ENCODE peak calls at places on chromosomes 4 and X, in five cellular contexts. A is ovary, W is stomach, P is suprapubic skin, S is A549. X is an unnamed sample.

GRCh38 chrX:23936198-23936597 is 28.4 kb downstream of the CXorf58 start:
- DNase-seq in A (no peak), S (no peak), W (no peak), P (no peak), X (no peak)

GRCh38 chr4:14559641-14560040 is 442.6 kb upstream of the CPEB2 start:
- DNase-seq in A (no peak), S (no peak), P (no peak), W (no peak), X (no peak)

GRCh38 chr4:56787380-56787779 is 34.1 kb downstream of the SPINK2 start:
- DNase-seq in S (no peak), P (no peak), A (peak; percentile 30), W (no peak), X (peak; percentile 68)

GRCh38 chr4:72582853-72583252 is 13.8 kb upstream of the ADAMTS3 start:
- DNase-seq in W (no peak), S (no peak), P (no peak), A (no peak), X (no peak)

GRCh38 chr4:109658871-109659410 is 44.3 kb downstream of the CASP6 start:
- DNase-seq in A (no peak), S (peak; percentile 13), W (no peak), P (no peak), X (no peak)

GRCh38 chrX:110853610-110854009 is 58.0 kb upstream of the CHRDL1 start:
- DNase-seq in A (no peak), W (no peak), P (no peak), S (peak; percentile 5), X (no peak)

GRCh38 chr4:10740227-10740626 is 55.7 kb upstream of the CLNK start:
- DNase-seq in W (no peak), A (no peak), P (no peak), S (no peak), X (no peak)

GRCh38 chr4:104897297-104897645 is 249.4 kb upstream of the TET2 start:
- DNase-seq in W (no peak), P (no peak), S (no peak), A (no peak), X (no peak)

GRCh38 chr4:95095352-95095974 is 337.7 kb downstream of the BMPR1B start:
- DNase-seq in S (peak; percentile 78), A (peak; percentile 19), W (no peak), P (no peak), X (no peak)

GRCh38 chr4:180009316-180009715 is 2233.9 kb upstream of the TENM3 start:
- DNase-seq in S (no peak), P (no peak), A (no peak), W (no peak), X (no peak)

GRCh38 chrX:3526084-3526483 is 179.6 kb upstream of the MXRA5 start:
- DNase-seq in P (no peak), W (no peak), A (no peak), S (no peak), X (no peak)

GRCh38 chrX:51568586-51568985 is 50.1 kb downstream of the CENPVL3 start:
- DNase-seq in A (no peak), W (no peak), P (no peak), S (peak; percentile 18), X (no peak)

GRCh38 chr4:186541801-186542200 is 13.6 kb downstream of the MTNR1A start:
- DNase-seq in P (no peak), A (no peak), S (no peak), W (no peak), X (no peak)

GRCh38 chrX:26558719-26559386 is 342.9 kb downstream of the MAGEB5 start:
- DNase-seq in S (no peak), A (no peak), P (no peak), W (no peak), X (peak; percentile 52)

GRCh38 chrX:41478397-41478911 is 31.3 kb downstream of the NYX start:
- DNase-seq in P (no peak), W (no peak), A (no peak), S (no peak), X (no peak)

GRCh38 chr4:1910643-1911042 is 39.5 kb downstream of the NSD2 start:
- DNase-seq in S (peak; percentile 45), W (peak; percentile 34), A (no peak), P (no peak), X (no peak)

GRCh38 chr4:98430708-98431403 is 169.7 kb downstream of the RAP1GDS1 start:
- DNase-seq in W (no peak), A (no peak), P (no peak), S (peak; percentile 83), X (no peak)

GRCh38 chr4:119238068-119238722 is 25.7 kb downstream of the USP53 start:
- DNase-seq in S (no peak), W (no peak), A (no peak), P (no peak), X (no peak)

GRCh38 chr4:106266201-106266600 is 49.8 kb downstream of the TBCK start:
- DNase-seq in S (peak; percentile 63), P (no peak), W (no peak), A (no peak), X (no peak)

GRCh38 chrX:44828008-44828605 is 15.7 kb upstream of the DUSP21 start:
- DNase-seq in A (no peak), W (no peak), P (no peak), S (peak; percentile 69), X (no peak)

GRCh38 chr4:186845137-186845842 is 121.6 kb upstream of the FAT1 start:
- DNase-seq in A (peak; percentile 24), S (peak; percentile 39), P (no peak), W (no peak), X (peak; percentile 65)

GRCh38 chrX:16188687-16189086 is 21.4 kb downstream of the MAGEB17 start:
- DNase-seq in P (no peak), A (no peak), S (no peak), W (no peak), X (no peak)

GRCh38 chr4:76265631-76266218 is 14.2 kb downstream of the FAM47E start:
- DNase-seq in A (no peak), W (no peak), P (no peak), S (no peak), X (no peak)

GRCh38 chr4:185500035-185500434 is 28.5 kb upstream of the CCDC110 start:
- DNase-seq in W (no peak), P (no peak), S (no peak), A (no peak), X (no peak)

GRCh38 chr4:21901831-21902230 is 46.7 kb downstream of the KCNIP4 start:
- DNase-seq in A (no peak), W (no peak), P (no peak), S (peak; percentile 20), X (no peak)

GRCh38 chrX:75229774-75230173 is 44.1 kb upstream of the UPRT start:
- DNase-seq in S (no peak), W (no peak), A (no peak), P (no peak), X (no peak)

GRCh38 chr4:160580581-160580980 is 1477.7 kb downstream of the RAPGEF2 start:
- DNase-seq in A (no peak), P (no peak), S (no peak), W (no peak), X (no peak)

GRCh38 chr4:74444891-74445642 is at the start of gene AREG:
- DNase-seq in A (peak; percentile 68), P (peak; percentile 87), S (peak; percentile 88), W (peak; percentile 90), X (peak; percentile 84)

GRCh38 chr4:10105421-10105820 is 11.2 kb downstream of the WDR1 start:
- DNase-seq in P (no peak), W (no peak), A (no peak), S (no peak), X (no peak)

GRCh38 chrX:48934581-48935331 is 15.9 kb upstream of the PIM2 start:
- DNase-seq in S (no peak), A (no peak), W (no peak), P (no peak), X (no peak)

GRCh38 chrX:48939417-48940228 is 17.8 kb downstream of the OTUD5 start:
- DNase-seq in P (no peak), A (no peak), S (no peak), W (no peak), X (no peak)

GRCh38 chrX:48936429-48937064 is 17.7 kb upstream of the PIM2 start:
- DNase-seq in A (no peak), S (no peak), P (no peak), W (no peak), X (no peak)

GRCh38 chrX:48938721-48939416 is 18.5 kb downstream of the OTUD5 start:
- DNase-seq in P (no peak), S (no peak), A (no peak), W (no peak), X (no peak)

DNA sequence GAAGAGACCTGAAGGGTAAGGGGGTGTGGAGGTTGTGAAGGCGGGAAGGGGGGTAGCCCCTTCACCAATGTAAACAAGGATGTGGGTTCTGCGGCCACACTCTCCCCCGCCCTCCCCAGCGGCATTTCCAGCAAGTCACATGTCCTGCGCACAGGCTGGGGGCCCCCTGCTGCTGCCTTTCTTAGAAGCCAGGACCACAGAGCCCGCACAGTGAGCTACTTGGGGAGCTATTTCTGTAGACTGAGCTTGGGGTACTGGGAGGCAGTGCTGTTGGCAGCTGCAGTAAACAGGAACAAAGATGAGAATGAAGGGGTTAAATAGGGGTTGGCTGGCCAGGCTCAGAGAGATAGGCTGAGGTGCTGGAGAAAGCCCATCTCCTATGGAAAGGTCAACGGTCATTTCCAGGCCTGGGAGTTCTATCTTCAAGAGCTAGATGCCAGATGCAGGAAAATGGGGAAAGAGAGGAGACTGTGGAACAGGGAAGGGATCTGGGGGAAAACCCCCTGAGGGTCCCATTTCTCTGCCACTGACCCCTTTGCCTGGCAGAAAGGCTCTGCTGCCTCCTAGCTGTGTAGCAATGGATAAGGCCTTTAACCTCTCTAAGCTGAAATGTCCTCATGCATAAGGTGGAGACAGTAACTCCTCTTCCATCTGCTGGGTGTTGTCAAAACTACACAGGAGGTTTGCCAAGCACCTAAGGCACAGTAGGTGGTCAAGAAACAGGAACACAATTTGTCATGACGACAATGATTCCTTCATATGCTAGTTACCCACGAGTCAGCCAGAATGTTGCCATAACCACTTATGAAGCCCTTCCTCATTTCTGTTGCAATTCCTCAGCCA is 18.5 kb upstream of the PIM2 start:
- DNase-seq in A (no peak), W (peak; percentile 72), S (no peak), P (no peak), X (no peak)
- TF ChIP-seq POLR2A in A (no peak), W (no peak), S (no peak), P (no peak), X (no peak)

GRCh38 chrX:77441479-77441878 is 5.7 kb upstream of the FGF16 start:
- DNase-seq in W (no peak), S (no peak), P (no peak), A (no peak), X (no peak)
- H3K27ac ChIP-seq in W (no peak overlapping the region), S (no peak overlapping the region), P (no peak overlapping the region), A (no peak overlapping the region), X (no peak overlapping the region)

GRCh38 chrX:149940015-149940716 is 1.9 kb upstream of the EOLA2 start:
- DNase-seq in A (peak; percentile 96), P (peak; percentile 95), S (peak; percentile 98), W (peak; percentile 91), X (peak; percentile 99)
- TF ChIP-seq EP300 in A (no peak), P (no peak), S (no peak), W (no peak), X (no peak)

DNA sequence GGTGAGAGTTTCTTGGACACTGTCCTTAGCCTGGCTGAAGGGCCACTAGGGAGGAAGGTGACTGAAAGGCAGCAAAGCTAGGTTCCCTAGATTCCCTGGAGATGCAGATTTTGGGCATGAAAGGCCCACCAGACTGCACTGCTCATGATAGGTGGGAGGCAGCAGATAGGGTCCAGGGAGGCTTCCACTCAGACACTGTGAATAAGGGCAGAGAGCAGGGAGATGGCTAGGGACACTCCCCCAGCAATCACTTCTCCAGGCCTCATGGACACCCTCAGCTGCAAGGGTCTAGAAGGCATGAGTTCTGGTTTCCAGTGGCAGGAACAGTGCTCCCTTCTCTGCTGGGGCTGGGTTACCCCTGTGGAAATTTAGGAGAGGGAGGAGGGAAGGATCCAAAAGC is 20.1 kb downstream of the ARMCX2 start:
- DNase-seq in W (no peak), A (no peak), S (no peak), P (no peak), X (no peak)
- TF ChIP-seq POLR2A in W (no peak), A (no peak), S (no peak), P (no peak), X (no peak)